ENCODE peak calls at places on chromosomes 16 and 17, in four cellular contexts. One of them, this sample, is unnamed.
A peak's percentile ranks its signal among the peaks of the same experiment; 100 is the strongest.

GRCh38 chr16:68762996-68763756 is 26.1 kb downstream of the CDH1 start:
- DNase-seq in breast epithelium: no peak
- DNase-seq in fibroblast of lung: no peak
- DNase-seq in right lobe of liver: no peak
- DNase-seq in this sample: no peak

GRCh38 chr17:78706271-78706915 is 75.7 kb downstream of the CYTH1 start:
- DNase-seq in breast epithelium: no peak
- DNase-seq in right lobe of liver: no peak
- DNase-seq in fibroblast of lung: no peak
- DNase-seq in this sample: no peak

GRCh38 chr17:6940186-6940649 is 55.6 kb upstream of the ALOX12 start:
- DNase-seq in fibroblast of lung: no peak
- DNase-seq in right lobe of liver: no peak
- DNase-seq in breast epithelium: no peak
- DNase-seq in this sample: no peak

GRCh38 chr17:76307966-76308338 is at the start of gene QRICH2:
- DNase-seq in right lobe of liver: no peak
- DNase-seq in fibroblast of lung: no peak
- DNase-seq in breast epithelium: no peak
- DNase-seq in this sample: no peak

GRCh38 chr16:53743149-53743566 is 39.2 kb downstream of the FTO start:
- DNase-seq in breast epithelium: no peak
- DNase-seq in right lobe of liver: no peak
- DNase-seq in fibroblast of lung: peak; percentile 37
- DNase-seq in this sample: no peak

GRCh38 chr17:77436058-77436442 is 295.3 kb downstream of the SEC14L1 start:
- DNase-seq in fibroblast of lung: peak; percentile 74
- DNase-seq in right lobe of liver: no peak
- DNase-seq in breast epithelium: no peak
- DNase-seq in this sample: no peak

GRCh38 chr16:29845656-29846055 is 17.4 kb downstream of the CDIPT start:
- DNase-seq in right lobe of liver: no peak
- DNase-seq in breast epithelium: no peak
- DNase-seq in fibroblast of lung: no peak
- DNase-seq in this sample: peak; percentile 69

GRCh38 chr16:51374346-51374745 is 223.3 kb upstream of the SALL1 start:
- DNase-seq in right lobe of liver: no peak
- DNase-seq in breast epithelium: no peak
- DNase-seq in fibroblast of lung: peak; percentile 68
- DNase-seq in this sample: no peak

GRCh38 chr17:10062757-10063385 is 135.5 kb downstream of the GAS7 start:
- DNase-seq in right lobe of liver: no peak
- DNase-seq in breast epithelium: no peak
- DNase-seq in fibroblast of lung: no peak
- DNase-seq in this sample: no peak

GRCh38 chr16:72025404-72026114 is 17.0 kb downstream of the DHODH start:
- DNase-seq in right lobe of liver: peak; percentile 75
- DNase-seq in fibroblast of lung: no peak
- DNase-seq in breast epithelium: no peak
- DNase-seq in this sample: no peak

GRCh38 chr16:3490911-3491629 is 4.2 kb downstream of the C16orf90 start:
- DNase-seq in right lobe of liver: peak; percentile 65
- DNase-seq in breast epithelium: no peak
- DNase-seq in fibroblast of lung: no peak
- DNase-seq in this sample: peak; percentile 41

GRCh38 chr16:64253114-64253513 is 868.7 kb downstream of the CDH11 start:
- DNase-seq in breast epithelium: no peak
- DNase-seq in right lobe of liver: no peak
- DNase-seq in fibroblast of lung: no peak
- DNase-seq in this sample: no peak

GRCh38 chr17:73644145-73645049 is at the start of gene SDK2:
- DNase-seq in right lobe of liver: no peak
- DNase-seq in fibroblast of lung: no peak
- DNase-seq in breast epithelium: no peak
- DNase-seq in this sample: no peak

GRCh38 chr16:85206472-85207356 is 94.4 kb upstream of the CIBAR2 start:
- DNase-seq in right lobe of liver: peak; percentile 64
- DNase-seq in fibroblast of lung: peak; percentile 82
- DNase-seq in breast epithelium: peak; percentile 48
- DNase-seq in this sample: peak; percentile 70

GRCh38 chr16:48740964-48741363 is 131.0 kb upstream of the N4BP1 start:
- DNase-seq in fibroblast of lung: no peak
- DNase-seq in right lobe of liver: no peak
- DNase-seq in breast epithelium: no peak
- DNase-seq in this sample: no peak

GRCh38 chr16:31350275-31351005 is 4.5 kb upstream of the ITGAX start:
- DNase-seq in right lobe of liver: no peak
- DNase-seq in breast epithelium: no peak
- DNase-seq in fibroblast of lung: no peak
- DNase-seq in this sample: peak; percentile 73

GRCh38 chr17:58193641-58194259 is 1.2 kb downstream of the EPX start:
- DNase-seq in fibroblast of lung: no peak
- DNase-seq in breast epithelium: no peak
- DNase-seq in right lobe of liver: no peak
- DNase-seq in this sample: no peak

GRCh38 chr17:79990051-79990592 is 45.5 kb downstream of the TBC1D16 start:
- DNase-seq in right lobe of liver: peak; percentile 92
- DNase-seq in breast epithelium: no peak
- DNase-seq in fibroblast of lung: no peak
- DNase-seq in this sample: no peak

GRCh38 chr17:48954300-48954755 is 9.7 kb upstream of the SNF8 start:
- DNase-seq in right lobe of liver: no peak
- DNase-seq in breast epithelium: no peak
- DNase-seq in fibroblast of lung: peak; percentile 76
- DNase-seq in this sample: no peak

GRCh38 chr17:83199500-83200201 is 120.2 kb downstream of the METRNL start:
- DNase-seq in fibroblast of lung: no peak
- DNase-seq in right lobe of liver: peak; percentile 71
- DNase-seq in breast epithelium: peak; percentile 23
- DNase-seq in this sample: peak; percentile 87

GRCh38 chr17:75155191-75155601 is 884 bp upstream of the JPT1 start:
- DNase-seq in right lobe of liver: no peak
- DNase-seq in fibroblast of lung: no peak
- DNase-seq in breast epithelium: no peak
- DNase-seq in this sample: no peak

GRCh38 chr16:48409839-48410610 is 24.8 kb upstream of the SIAH1 start:
- DNase-seq in fibroblast of lung: peak; percentile 97
- DNase-seq in right lobe of liver: peak; percentile 66
- DNase-seq in breast epithelium: peak; percentile 24
- DNase-seq in this sample: peak; percentile 49

GRCh38 chr17:79191270-79191934 is 116.8 kb downstream of the ENGASE start:
- DNase-seq in fibroblast of lung: no peak
- DNase-seq in breast epithelium: no peak
- DNase-seq in right lobe of liver: no peak
- DNase-seq in this sample: no peak

GRCh38 chr16:88631920-88632586 is 6.3 kb upstream of the IL17C start:
- DNase-seq in fibroblast of lung: no peak
- DNase-seq in breast epithelium: no peak
- DNase-seq in right lobe of liver: peak; percentile 46
- DNase-seq in this sample: no peak

GRCh38 chr17:3890082-3890892 is 2.6 kb downstream of the CAMKK1 start:
- DNase-seq in breast epithelium: peak; percentile 60
- DNase-seq in fibroblast of lung: peak; percentile 81
- DNase-seq in right lobe of liver: no peak
- DNase-seq in this sample: peak; percentile 70

GRCh38 chr16:9096416-9096952 is 5.0 kb downstream of the HAPSTR1 start:
- DNase-seq in right lobe of liver: no peak
- DNase-seq in breast epithelium: no peak
- DNase-seq in fibroblast of lung: no peak
- DNase-seq in this sample: no peak

GRCh38 chr17:68432086-68432864 is 25.0 kb downstream of the WIPI1 start:
- DNase-seq in right lobe of liver: no peak
- DNase-seq in fibroblast of lung: no peak
- DNase-seq in breast epithelium: peak; percentile 6
- DNase-seq in this sample: no peak

GRCh38 chr17:39208893-39209292 is 8.8 kb downstream of the RPL19 start:
- DNase-seq in right lobe of liver: no peak
- DNase-seq in breast epithelium: no peak
- DNase-seq in fibroblast of lung: peak; percentile 27
- DNase-seq in this sample: peak; percentile 69

GRCh38 chr17:30332057-30332542 is 1.8 kb downstream of the TMIGD1 start:
- DNase-seq in fibroblast of lung: peak; percentile 73
- DNase-seq in breast epithelium: no peak
- DNase-seq in right lobe of liver: no peak
- DNase-seq in this sample: no peak

GRCh38 chr16:89831810-89832328 is 3.6 kb downstream of the SPIRE2 start:
- DNase-seq in fibroblast of lung: no peak
- DNase-seq in breast epithelium: no peak
- DNase-seq in right lobe of liver: no peak
- DNase-seq in this sample: no peak

DNA sequence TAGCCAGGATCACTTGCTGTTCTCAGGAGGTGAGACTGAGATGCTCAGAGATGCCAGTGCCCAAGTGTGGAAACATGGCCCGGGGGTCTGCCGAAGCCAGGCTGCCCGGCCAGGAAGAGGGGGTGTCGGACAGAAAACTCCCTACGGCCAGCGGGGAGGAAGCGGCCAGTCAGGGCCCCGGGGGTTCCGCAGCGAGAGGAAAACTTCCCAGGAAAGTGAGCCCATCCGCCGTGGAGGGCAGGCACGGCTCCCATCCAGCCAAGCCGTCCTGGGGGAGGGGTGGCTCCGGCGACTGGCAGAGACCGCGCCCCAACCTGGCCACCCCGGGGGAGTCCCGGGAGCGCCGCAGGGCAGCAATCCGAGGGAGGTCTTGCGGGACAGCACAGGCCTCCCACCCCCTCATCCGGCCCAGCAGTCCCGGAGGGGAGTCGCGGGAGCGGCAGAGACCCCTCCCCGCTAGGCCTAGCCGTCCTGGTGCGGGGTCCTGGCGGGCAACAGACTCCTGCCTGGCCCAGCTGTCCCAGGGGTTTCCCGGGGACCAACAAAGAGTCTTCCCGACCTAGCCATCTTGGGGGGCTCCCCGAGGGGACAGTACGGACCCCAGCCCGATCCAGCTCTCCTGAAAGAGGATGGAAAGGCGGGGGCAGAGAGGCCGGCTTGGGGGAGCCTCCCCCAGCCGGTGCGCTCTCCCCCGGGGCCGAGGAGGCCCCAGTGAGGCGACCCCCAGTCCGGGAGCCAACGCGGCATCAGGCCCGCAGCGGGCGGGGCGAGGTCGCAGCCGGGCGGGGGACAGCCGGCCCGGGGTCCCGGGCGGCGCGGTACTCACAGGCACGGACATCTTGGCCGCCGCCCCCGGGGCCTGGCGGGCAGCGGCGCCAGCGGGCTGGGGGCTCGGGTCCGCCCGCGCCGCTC is 13.8 kb upstream of the BCAR1 start:
- DNase-seq in fibroblast of lung: no peak
- DNase-seq in right lobe of liver: peak; percentile 76
- DNase-seq in breast epithelium: no peak
- DNase-seq in this sample: peak; percentile 63
- H3K4me1 ChIP-seq in fibroblast of lung: peaks cover 40% of the 10 kb centered on the region
- H3K4me1 ChIP-seq in right lobe of liver: peaks cover 10% of the 10 kb centered on the region
- H3K4me1 ChIP-seq in breast epithelium: peaks cover 27% of the 10 kb centered on the region
- H3K4me1 ChIP-seq in this sample: peaks cover 54% of the 10 kb centered on the region

DNA sequence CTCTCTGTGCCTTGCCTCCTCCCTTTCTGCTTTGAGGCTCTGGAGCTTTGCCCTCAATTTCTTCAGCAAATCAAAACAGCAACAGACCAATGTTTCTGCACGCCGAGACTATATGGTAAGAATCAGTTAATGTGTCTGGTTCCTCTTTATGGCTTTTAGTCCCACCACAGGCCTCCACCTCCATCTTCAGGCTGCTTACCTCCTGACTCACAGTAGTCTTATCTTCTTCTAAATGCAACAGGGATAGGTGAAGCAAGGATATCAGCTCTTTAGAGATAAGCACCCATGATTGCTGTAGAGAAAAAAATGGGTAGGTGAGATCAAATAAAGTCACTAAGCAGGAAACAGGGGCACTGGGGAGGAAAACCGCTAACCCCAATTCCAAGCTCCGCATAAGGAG is 9.2 kb upstream of the ALDOC start:
- DNase-seq in breast epithelium: no peak
- DNase-seq in right lobe of liver: no peak
- DNase-seq in fibroblast of lung: no peak
- DNase-seq in this sample: no peak
- H3K4me1 ChIP-seq in breast epithelium: no peaks in the 10 kb centered on the region
- H3K4me1 ChIP-seq in right lobe of liver: no peaks in the 10 kb centered on the region
- H3K4me1 ChIP-seq in fibroblast of lung: no peaks in the 10 kb centered on the region
- H3K4me1 ChIP-seq in this sample: no peaks in the 10 kb centered on the region

DNA sequence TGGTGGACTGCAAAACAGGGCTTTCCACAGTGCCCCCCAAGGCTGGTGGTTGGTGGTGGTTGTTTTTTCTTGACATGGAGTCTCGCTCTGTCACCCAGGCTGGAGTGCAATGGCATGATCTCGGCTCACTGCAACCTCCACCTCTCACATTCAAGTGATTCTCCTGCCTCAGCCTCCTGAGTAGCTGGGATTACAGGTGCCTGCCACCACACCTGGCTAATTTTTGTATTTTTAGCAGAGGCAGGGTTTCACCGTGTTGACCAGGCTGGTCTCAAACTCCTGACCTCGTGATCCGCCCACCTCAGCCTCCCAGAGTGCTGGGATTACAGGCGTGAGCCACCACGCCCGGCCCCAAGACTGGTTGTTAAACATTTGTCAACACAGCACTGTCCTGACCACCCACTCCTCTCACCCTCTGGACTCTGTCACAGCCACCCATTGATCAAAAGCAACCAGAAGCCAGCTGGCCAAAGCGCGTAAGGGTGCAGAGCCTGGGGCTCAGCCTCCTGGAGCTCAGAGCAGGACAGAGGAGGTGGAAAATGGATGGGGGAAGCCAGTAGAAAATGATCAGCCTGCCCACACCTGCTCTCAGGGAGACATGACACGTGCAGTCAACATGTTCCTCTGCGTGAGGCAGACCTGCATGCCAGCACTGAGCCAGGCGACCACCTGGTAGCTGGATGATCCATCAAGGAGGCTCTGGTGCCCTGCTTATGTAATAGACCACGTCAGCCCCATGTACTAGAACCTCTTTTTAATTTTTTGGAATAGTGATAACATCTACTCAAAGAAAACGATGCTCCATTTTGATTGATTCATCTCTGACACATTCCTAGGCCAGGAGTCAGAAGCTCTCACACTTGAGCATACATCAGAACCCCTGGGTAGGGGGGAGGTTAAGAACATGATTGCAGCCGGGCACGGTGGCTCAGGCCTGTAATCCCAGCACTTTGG is 14.8 kb upstream of the OSGIN1 start:
- DNase-seq in right lobe of liver: peak; percentile 73
- DNase-seq in breast epithelium: no peak
- DNase-seq in fibroblast of lung: no peak
- DNase-seq in this sample: no peak
- H3K4me1 ChIP-seq in right lobe of liver: no peaks in the 10 kb centered on the region
- H3K4me1 ChIP-seq in breast epithelium: no peaks in the 10 kb centered on the region
- H3K4me1 ChIP-seq in fibroblast of lung: no peaks in the 10 kb centered on the region
- H3K4me1 ChIP-seq in this sample: no peaks in the 10 kb centered on the region

DNA sequence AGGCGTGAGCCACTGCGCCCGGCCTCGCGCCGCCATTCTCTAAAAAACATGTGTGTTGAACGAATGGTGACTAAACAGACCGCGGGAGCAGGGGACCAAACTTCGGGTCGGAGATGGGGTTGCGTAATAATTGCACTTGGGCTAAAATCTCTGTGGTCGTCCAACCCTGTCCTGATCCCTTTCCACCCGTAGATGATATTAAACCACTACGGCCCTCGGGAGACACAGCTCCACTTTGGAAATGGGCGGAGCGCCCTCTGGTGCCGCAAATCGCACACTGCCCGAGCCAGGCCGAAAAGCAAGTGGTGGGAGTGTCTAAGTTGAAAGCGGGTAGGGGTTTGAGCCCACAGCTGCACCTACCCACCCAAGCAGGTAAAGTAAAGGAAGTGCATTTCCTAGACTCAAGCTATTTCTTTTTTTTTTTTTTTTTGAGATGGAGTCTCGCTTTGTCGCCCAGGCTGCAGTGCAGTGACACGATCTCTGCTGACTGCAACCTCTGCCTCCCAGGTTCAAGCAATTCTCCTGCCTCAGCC is 17.0 kb downstream of the CAVIN1 start:
- DNase-seq in fibroblast of lung: peak; percentile 83
- DNase-seq in breast epithelium: peak; percentile 79
- DNase-seq in right lobe of liver: peak; percentile 80
- DNase-seq in this sample: peak; percentile 90
- H3K4me1 ChIP-seq in fibroblast of lung: peaks cover 52% of the 10 kb centered on the region
- H3K4me1 ChIP-seq in breast epithelium: peaks cover 23% of the 10 kb centered on the region
- H3K4me1 ChIP-seq in right lobe of liver: no peaks in the 10 kb centered on the region
- H3K4me1 ChIP-seq in this sample: peaks cover 85% of the 10 kb centered on the region

This sample was measured in lower lobe of right lung.